ENCODE peak calls at places on chromosomes 2 and 18, in six cellular contexts. K, Y, L, H, N and M are unnamed samples.

GRCh38 chr2:18855027-18855426 is 265.7 kb upstream of the NT5C1B start:
- DNase-seq in Y (no peak), N (peak; percentile 12), L (no peak), H (no peak), K (no peak), M (no peak)

GRCh38 chr2:74025971-74026612 is 41.4 kb downstream of the TET3 start:
- DNase-seq in L (no peak), K (no peak), N (peak; percentile 55), H (no peak), Y (no peak), M (no peak)

GRCh38 chr2:73426161-73426560 is 40.5 kb downstream of the ALMS1 start:
- DNase-seq in H (no peak), Y (no peak), N (no peak), L (no peak), K (no peak), M (no peak)

GRCh38 chr18:62436636-62437519 is 85.9 kb upstream of the ZCCHC2 start:
- DNase-seq in N (peak; percentile 87), L (no peak), H (no peak), K (no peak), Y (no peak), M (no peak)

GRCh38 chr2:106886916-106887758 is 1.2 kb upstream of the ST6GAL2 start:
- DNase-seq in L (no peak), K (no peak), H (no peak), N (peak; percentile 49), Y (no peak), M (peak; percentile 92)

GRCh38 chr2:105327690-105328089 is 1.8 kb downstream of the TGFBRAP1 start:
- DNase-seq in Y (no peak), H (no peak), L (no peak), N (no peak), K (no peak), M (no peak)

GRCh38 chr18:56402872-56403516 is 235.4 kb downstream of the TXNL1 start:
- DNase-seq in Y (no peak), H (no peak), K (no peak), N (peak; percentile 84), L (no peak), M (no peak)

GRCh38 chr2:233835230-233836186 is 18.8 kb downstream of the HJURP start:
- DNase-seq in L (no peak), H (no peak), K (no peak), Y (no peak), N (peak; percentile 44), M (peak; percentile 43)

GRCh38 chr2:196985524-196986183 is 59.1 kb upstream of the PGAP1 start:
- DNase-seq in H (no peak), K (no peak), Y (no peak), N (no peak), L (no peak), M (no peak)

GRCh38 chr18:22813648-22814328 is 119.3 kb upstream of the RBBP8 start:
- DNase-seq in L (no peak), K (peak; percentile 33), N (peak; percentile 72), H (no peak), Y (no peak), M (no peak)

GRCh38 chr2:215773728-215774127 is 239.6 kb downstream of the MREG start:
- DNase-seq in H (no peak), N (peak; percentile 70), Y (no peak), K (no peak), L (no peak), M (no peak)

GRCh38 chr2:70570041-70570661 is 16.5 kb upstream of the TGFA start:
- DNase-seq in K (no peak), L (no peak), N (peak; percentile 98), H (no peak), Y (no peak), M (no peak)

GRCh38 chr18:61651880-61652268 is 240.9 kb downstream of the RNF152 start:
- DNase-seq in Y (no peak), L (no peak), N (no peak), K (no peak), H (no peak), M (no peak)

GRCh38 chr18:79547413-79548076 is 132.1 kb upstream of the CTDP1 start:
- DNase-seq in Y (no peak), N (no peak), H (no peak), K (no peak), L (no peak), M (no peak)

GRCh38 chr18:34806527-34806926 is 96.4 kb downstream of the DTNA start:
- DNase-seq in N (no peak), L (no peak), H (no peak), Y (no peak), K (no peak), M (no peak)

GRCh38 chr18:11149441-11150270 is at the start of gene PIEZO2:
- DNase-seq in H (no peak), Y (no peak), N (no peak), K (no peak), L (no peak), M (peak; percentile 86)

GRCh38 chr2:88692187-88692586 is 714 bp downstream of the RPIA start:
- DNase-seq in H (peak; percentile 39), K (peak; percentile 69), Y (no peak), N (peak; percentile 15), L (peak; percentile 17), M (no peak)

GRCh38 chr2:202034249-202035088 is 814 bp downstream of the FZD7 start:
- DNase-seq in H (no peak), K (no peak), L (peak; percentile 8), Y (no peak), N (peak; percentile 54), M (no peak)

GRCh38 chr18:54774423-54774822 is 53.9 kb upstream of the RAB27B start:
- DNase-seq in Y (no peak), H (no peak), L (no peak), K (no peak), N (no peak), M (no peak)

GRCh38 chr2:202035089-202035940 is 1.7 kb downstream of the FZD7 start:
- DNase-seq in Y (no peak), N (peak; percentile 11), H (no peak), K (no peak), L (no peak), M (peak; percentile 67)

GRCh38 chr2:24009367-24009679 is 562 bp upstream of the MFSD2B start:
- DNase-seq in N (no peak), L (no peak), K (no peak), Y (no peak), H (no peak), M (no peak)

GRCh38 chr2:177245010-177245422 is 19.5 kb downstream of the NFE2L2 start:
- DNase-seq in K (no peak), Y (no peak), N (no peak), H (no peak), L (no peak), M (no peak)

GRCh38 chr2:239746847-239747246 is 278.3 kb downstream of the NDUFA10 start:
- DNase-seq in N (no peak), H (no peak), Y (no peak), L (no peak), K (no peak), M (no peak)

GRCh38 chr2:223959688-223960087 is 2.4 kb downstream of the MRPL44 start:
- DNase-seq in H (no peak), Y (no peak), N (no peak), K (peak; percentile 35), L (no peak), M (no peak)

GRCh38 chr18:78295271-78295670 is 684.3 kb upstream of the SALL3 start:
- DNase-seq in N (no peak), Y (no peak), L (no peak), H (no peak), K (no peak), M (no peak)

GRCh38 chr2:206805922-206806607 is 40.7 kb downstream of the FASTKD2 start:
- DNase-seq in Y (no peak), N (no peak), L (no peak), H (no peak), K (no peak), M (no peak)

GRCh38 chr18:45860971-45861370 is 35.5 kb downstream of the SIGLEC15 start:
- DNase-seq in N (no peak), Y (no peak), L (no peak), H (no peak), K (no peak), M (no peak)

GRCh38 chr2:217711236-217711635 is 291.6 kb downstream of the TNS1 start:
- DNase-seq in H (no peak), K (no peak), L (no peak), Y (no peak), N (no peak), M (no peak)

GRCh38 chr2:134927195-134927594 is 8.6 kb downstream of the CCNT2 start:
- DNase-seq in H (no peak), N (peak; percentile 62), K (no peak), Y (no peak), L (no peak), M (no peak)

GRCh38 chr2:174492963-174493431 is 6.2 kb upstream of the GPR155 start:
- DNase-seq in Y (peak; percentile 12), L (peak; percentile 86), N (no peak), K (peak; percentile 65), H (peak; percentile 83), M (no peak)

GRCh38 chr2:227853204-227853629 is 18.2 kb upstream of the DAW1 start:
- DNase-seq in L (no peak), Y (no peak), H (no peak), N (peak; percentile 92), K (no peak), M (no peak)

GRCh38 chr18:45755936-45756335 is 32.0 kb downstream of the SLC14A1 start:
- DNase-seq in N (no peak), H (no peak), L (no peak), K (no peak), Y (no peak), M (no peak)

GRCh38 chr2:239149501-239149900 is 251.3 kb downstream of the HDAC4 start:
- DNase-seq in N (no peak), K (no peak), L (no peak), H (no peak), Y (no peak), M (no peak)

GRCh38 chr18:27769152-27769551 is 407.8 kb downstream of the CDH2 start:
- DNase-seq in H (no peak), L (no peak), K (no peak), Y (no peak), N (no peak), M (no peak)

GRCh38 chr2:55010915-55011314 is 39.3 kb downstream of the RTN4 start:
- DNase-seq in K (no peak), H (no peak), N (no peak), L (no peak), Y (no peak), M (no peak)